ENCODE peak calls at places on chromosomes 4 and X, in nine cellular contexts. I is endothelial cell, L is dermis blood vessel endothelial cell, J is NCI-H748 treated with DMSO at 0.1 percent for 48 hours, P is choroid plexus epithelial cell, A is GM23248, T is ureter, K is EH, Z is posterior vena cava. W is an unnamed sample.

GRCh38 chr4:40205259-40206198 is 8.7 kb downstream of the RHOH start:
- DNase-seq in J (no peak), K (no peak), T (no peak), P (no peak), L (no peak), A (no peak), Z (no peak), I (no peak), W (no peak)

GRCh38 chr4:41932988-41933387 is 2.2 kb upstream of the TMEM33 start:
- DNase-seq in Z (no peak), I (no peak), L (no peak), T (no peak), A (no peak), P (no peak), K (no peak), J (no peak), W (no peak)

GRCh38 chr4:148315049-148315448 is 127.2 kb downstream of the NR3C2 start:
- DNase-seq in K (peak), T (no peak), P (peak), L (no peak), Z (no peak), A (no peak), J (no peak), I (no peak), W (no peak)

GRCh38 chrX:11244641-11245040 is 48.6 kb upstream of the AMELX start:
- DNase-seq in Z (no peak), T (peak), J (no peak), P (peak), A (peak), K (peak), L (no peak), I (no peak), W (no peak)

GRCh38 chr4:57043304-57044251 is 64.9 kb downstream of the POLR2B start:
- DNase-seq in I (no peak), Z (no peak), K (peak), T (no peak), A (peak), P (peak), L (peak), J (no peak), W (no peak)

GRCh38 chr4:124018383-124019317 is 622.1 kb downstream of the SPRY1 start:
- DNase-seq in I (no peak), A (peak), T (peak), J (no peak), K (peak), Z (peak), P (peak), L (peak), W (peak)

GRCh38 chr4:25875281-25875745 is 12.5 kb upstream of the SEL1L3 start:
- DNase-seq in T (no peak), P (no peak), I (no peak), L (no peak), K (no peak), Z (no peak), A (no peak), J (no peak), W (no peak)

GRCh38 chr4:6372649-6373525 is 99.5 kb downstream of the PPP2R2C start:
- DNase-seq in P (peak), L (peak), J (no peak), A (peak), I (peak), Z (peak), K (peak), T (no peak), W (peak)

GRCh38 chrX:54076903-54077302 is 32.6 kb upstream of the PHF8 start:
- DNase-seq in P (peak), A (peak), I (no peak), L (no peak), J (no peak), Z (no peak), K (peak), T (no peak), W (no peak)

GRCh38 chr4:26302390-26302897 is 18.4 kb upstream of the RBPJ start:
- DNase-seq in I (no peak), Z (no peak), P (no peak), J (no peak), K (no peak), L (no peak), A (no peak), T (no peak), W (no peak)

GRCh38 chr4:1033840-1034551 is 22.6 kb downstream of the FGFRL1 start:
- DNase-seq in A (peak), L (no peak), J (no peak), I (no peak), P (peak), K (peak), T (no peak), Z (peak), W (no peak)

GRCh38 chr4:142405021-142405991 is 440.8 kb downstream of the INPP4B start:
- DNase-seq in K (peak), J (no peak), I (peak), L (peak), Z (no peak), T (peak), A (peak), P (peak), W (peak)

GRCh38 chrX:41824551-41824950 is 98.8 kb downstream of the CASK start:
- DNase-seq in K (peak), P (peak), T (no peak), I (no peak), J (no peak), A (peak), L (peak), Z (no peak), W (no peak)